ENCODE peak calls at places on chromosomes 4 and X, in seven cellular contexts. One of them, this sample, is unnamed.

GRCh38 chr4:47525154-47525819 is 40.2 kb downstream of the ATP10D start:
- DNase-seq in NCI-H1048: no peak
- DNase-seq in fibroblast of the conjunctiva: peak
- DNase-seq in activated effector memory CD4-positive, alpha-beta T cell treated with Interleukin-2 at 50 U/mL for 16 hours: no peak
- DNase-seq in RWPE1: peak
- DNase-seq in cardiac fibroblast: peak
- DNase-seq in stimulated activated CD4-positive, alpha-beta T cell treated with anti-CD3 and anti-CD28 coated beads, Interleukin-1b, Interleukin-23, amount 100 ng/mL, for 48 hours: no peak
- DNase-seq in this sample: peak

GRCh38 chr4:15005474-15006115 is 3.3 kb downstream of the CPEB2 start:
- DNase-seq in NCI-H1048: no peak
- DNase-seq in fibroblast of the conjunctiva: no peak
- DNase-seq in activated effector memory CD4-positive, alpha-beta T cell treated with Interleukin-2 at 50 U/mL for 16 hours: no peak
- DNase-seq in RWPE1: no peak
- DNase-seq in cardiac fibroblast: no peak
- DNase-seq in stimulated activated CD4-positive, alpha-beta T cell treated with anti-CD3 and anti-CD28 coated beads, Interleukin-1b, Interleukin-23, amount 100 ng/mL, for 48 hours: no peak
- DNase-seq in this sample: no peak

GRCh38 chrX:103687696-103688191 is 1.2 kb upstream of the MORF4L2 start:
- DNase-seq in NCI-H1048: peak
- DNase-seq in fibroblast of the conjunctiva: peak
- DNase-seq in activated effector memory CD4-positive, alpha-beta T cell treated with Interleukin-2 at 50 U/mL for 16 hours: peak
- DNase-seq in RWPE1: peak
- DNase-seq in cardiac fibroblast: peak
- DNase-seq in stimulated activated CD4-positive, alpha-beta T cell treated with anti-CD3 and anti-CD28 coated beads, Interleukin-1b, Interleukin-23, amount 100 ng/mL, for 48 hours: peak
- DNase-seq in this sample: peak

GRCh38 chrX:131854586-131854985 is 168.5 kb upstream of the STK26 start:
- DNase-seq in NCI-H1048: no peak
- DNase-seq in fibroblast of the conjunctiva: no peak
- DNase-seq in activated effector memory CD4-positive, alpha-beta T cell treated with Interleukin-2 at 50 U/mL for 16 hours: no peak
- DNase-seq in RWPE1: no peak
- DNase-seq in cardiac fibroblast: peak
- DNase-seq in stimulated activated CD4-positive, alpha-beta T cell treated with anti-CD3 and anti-CD28 coated beads, Interleukin-1b, Interleukin-23, amount 100 ng/mL, for 48 hours: no peak
- DNase-seq in this sample: peak

GRCh38 chrX:39682778-39683177 is 415.0 kb downstream of the BCOR start:
- DNase-seq in NCI-H1048: no peak
- DNase-seq in fibroblast of the conjunctiva: no peak
- DNase-seq in activated effector memory CD4-positive, alpha-beta T cell treated with Interleukin-2 at 50 U/mL for 16 hours: no peak
- DNase-seq in RWPE1: no peak
- DNase-seq in cardiac fibroblast: no peak
- DNase-seq in stimulated activated CD4-positive, alpha-beta T cell treated with anti-CD3 and anti-CD28 coated beads, Interleukin-1b, Interleukin-23, amount 100 ng/mL, for 48 hours: no peak
- DNase-seq in this sample: no peak

GRCh38 chrX:31483336-31483735 is 411.5 kb upstream of the FTHL17 start:
- DNase-seq in NCI-H1048: no peak
- DNase-seq in fibroblast of the conjunctiva: peak
- DNase-seq in activated effector memory CD4-positive, alpha-beta T cell treated with Interleukin-2 at 50 U/mL for 16 hours: no peak
- DNase-seq in RWPE1: peak
- DNase-seq in cardiac fibroblast: peak
- DNase-seq in stimulated activated CD4-positive, alpha-beta T cell treated with anti-CD3 and anti-CD28 coated beads, Interleukin-1b, Interleukin-23, amount 100 ng/mL, for 48 hours: no peak
- DNase-seq in this sample: peak

GRCh38 chrX:118694628-118695027 is 32.8 kb upstream of the IL13RA1 start:
- DNase-seq in NCI-H1048: no peak
- DNase-seq in fibroblast of the conjunctiva: no peak
- DNase-seq in activated effector memory CD4-positive, alpha-beta T cell treated with Interleukin-2 at 50 U/mL for 16 hours: no peak
- DNase-seq in RWPE1: no peak
- DNase-seq in cardiac fibroblast: peak
- DNase-seq in stimulated activated CD4-positive, alpha-beta T cell treated with anti-CD3 and anti-CD28 coated beads, Interleukin-1b, Interleukin-23, amount 100 ng/mL, for 48 hours: no peak
- DNase-seq in this sample: peak

GRCh38 chrX:55489315-55490009 is at the start of gene USP51:
- DNase-seq in NCI-H1048: no peak
- DNase-seq in fibroblast of the conjunctiva: no peak
- DNase-seq in activated effector memory CD4-positive, alpha-beta T cell treated with Interleukin-2 at 50 U/mL for 16 hours: peak
- DNase-seq in RWPE1: no peak
- DNase-seq in cardiac fibroblast: peak
- DNase-seq in stimulated activated CD4-positive, alpha-beta T cell treated with anti-CD3 and anti-CD28 coated beads, Interleukin-1b, Interleukin-23, amount 100 ng/mL, for 48 hours: peak
- DNase-seq in this sample: peak

GRCh38 chrX:22534643-22535042 is 261.9 kb downstream of the CBLL2 start:
- DNase-seq in NCI-H1048: no peak
- DNase-seq in fibroblast of the conjunctiva: peak
- DNase-seq in activated effector memory CD4-positive, alpha-beta T cell treated with Interleukin-2 at 50 U/mL for 16 hours: no peak
- DNase-seq in RWPE1: peak
- DNase-seq in cardiac fibroblast: peak
- DNase-seq in stimulated activated CD4-positive, alpha-beta T cell treated with anti-CD3 and anti-CD28 coated beads, Interleukin-1b, Interleukin-23, amount 100 ng/mL, for 48 hours: no peak
- DNase-seq in this sample: peak

GRCh38 chrX:19024366-19024765 is 40.5 kb upstream of the PHKA2 start:
- DNase-seq in NCI-H1048: no peak
- DNase-seq in fibroblast of the conjunctiva: no peak
- DNase-seq in activated effector memory CD4-positive, alpha-beta T cell treated with Interleukin-2 at 50 U/mL for 16 hours: no peak
- DNase-seq in RWPE1: no peak
- DNase-seq in cardiac fibroblast: no peak
- DNase-seq in stimulated activated CD4-positive, alpha-beta T cell treated with anti-CD3 and anti-CD28 coated beads, Interleukin-1b, Interleukin-23, amount 100 ng/mL, for 48 hours: no peak
- DNase-seq in this sample: no peak

GRCh38 chr4:138188406-138189084 is 53.6 kb downstream of the SLC7A11 start:
- DNase-seq in NCI-H1048: no peak
- DNase-seq in fibroblast of the conjunctiva: no peak
- DNase-seq in activated effector memory CD4-positive, alpha-beta T cell treated with Interleukin-2 at 50 U/mL for 16 hours: no peak
- DNase-seq in RWPE1: peak
- DNase-seq in cardiac fibroblast: no peak
- DNase-seq in stimulated activated CD4-positive, alpha-beta T cell treated with anti-CD3 and anti-CD28 coated beads, Interleukin-1b, Interleukin-23, amount 100 ng/mL, for 48 hours: no peak
- DNase-seq in this sample: no peak

GRCh38 chr4:184358521-184359232 is 115.7 kb downstream of the IRF2 start:
- DNase-seq in NCI-H1048: no peak
- DNase-seq in fibroblast of the conjunctiva: no peak
- DNase-seq in activated effector memory CD4-positive, alpha-beta T cell treated with Interleukin-2 at 50 U/mL for 16 hours: no peak
- DNase-seq in RWPE1: no peak
- DNase-seq in cardiac fibroblast: no peak
- DNase-seq in stimulated activated CD4-positive, alpha-beta T cell treated with anti-CD3 and anti-CD28 coated beads, Interleukin-1b, Interleukin-23, amount 100 ng/mL, for 48 hours: no peak
- DNase-seq in this sample: no peak

GRCh38 chr4:48863728-48864127 is 32.8 kb downstream of the OCIAD1 start:
- DNase-seq in NCI-H1048: no peak
- DNase-seq in fibroblast of the conjunctiva: no peak
- DNase-seq in activated effector memory CD4-positive, alpha-beta T cell treated with Interleukin-2 at 50 U/mL for 16 hours: no peak
- DNase-seq in RWPE1: no peak
- DNase-seq in cardiac fibroblast: no peak
- DNase-seq in stimulated activated CD4-positive, alpha-beta T cell treated with anti-CD3 and anti-CD28 coated beads, Interleukin-1b, Interleukin-23, amount 100 ng/mL, for 48 hours: no peak
- DNase-seq in this sample: no peak

GRCh38 chr4:82842593-82842992 is 44.0 kb upstream of the SCD5 start:
- DNase-seq in NCI-H1048: no peak
- DNase-seq in fibroblast of the conjunctiva: no peak
- DNase-seq in activated effector memory CD4-positive, alpha-beta T cell treated with Interleukin-2 at 50 U/mL for 16 hours: no peak
- DNase-seq in RWPE1: peak
- DNase-seq in cardiac fibroblast: peak
- DNase-seq in stimulated activated CD4-positive, alpha-beta T cell treated with anti-CD3 and anti-CD28 coated beads, Interleukin-1b, Interleukin-23, amount 100 ng/mL, for 48 hours: no peak
- DNase-seq in this sample: peak

GRCh38 chr4:30068234-30068633 is 651.9 kb upstream of the PCDH7 start:
- DNase-seq in NCI-H1048: no peak
- DNase-seq in fibroblast of the conjunctiva: no peak
- DNase-seq in activated effector memory CD4-positive, alpha-beta T cell treated with Interleukin-2 at 50 U/mL for 16 hours: no peak
- DNase-seq in RWPE1: no peak
- DNase-seq in cardiac fibroblast: peak
- DNase-seq in stimulated activated CD4-positive, alpha-beta T cell treated with anti-CD3 and anti-CD28 coated beads, Interleukin-1b, Interleukin-23, amount 100 ng/mL, for 48 hours: no peak
- DNase-seq in this sample: no peak

GRCh38 chr4:2934077-2934812 is 29.0 kb downstream of the NOP14 start:
- DNase-seq in NCI-H1048: no peak
- DNase-seq in fibroblast of the conjunctiva: no peak
- DNase-seq in activated effector memory CD4-positive, alpha-beta T cell treated with Interleukin-2 at 50 U/mL for 16 hours: no peak
- DNase-seq in RWPE1: no peak
- DNase-seq in cardiac fibroblast: peak
- DNase-seq in stimulated activated CD4-positive, alpha-beta T cell treated with anti-CD3 and anti-CD28 coated beads, Interleukin-1b, Interleukin-23, amount 100 ng/mL, for 48 hours: peak
- DNase-seq in this sample: peak

GRCh38 chr4:172736046-172736445 is 432.6 kb upstream of the GALNT7 start:
- DNase-seq in NCI-H1048: no peak
- DNase-seq in fibroblast of the conjunctiva: no peak
- DNase-seq in activated effector memory CD4-positive, alpha-beta T cell treated with Interleukin-2 at 50 U/mL for 16 hours: no peak
- DNase-seq in RWPE1: no peak
- DNase-seq in cardiac fibroblast: no peak
- DNase-seq in stimulated activated CD4-positive, alpha-beta T cell treated with anti-CD3 and anti-CD28 coated beads, Interleukin-1b, Interleukin-23, amount 100 ng/mL, for 48 hours: no peak
- DNase-seq in this sample: no peak

GRCh38 chr4:181432347-181432746 is 810.9 kb upstream of the TENM3 start:
- DNase-seq in NCI-H1048: no peak
- DNase-seq in fibroblast of the conjunctiva: no peak
- DNase-seq in activated effector memory CD4-positive, alpha-beta T cell treated with Interleukin-2 at 50 U/mL for 16 hours: no peak
- DNase-seq in RWPE1: no peak
- DNase-seq in cardiac fibroblast: no peak
- DNase-seq in stimulated activated CD4-positive, alpha-beta T cell treated with anti-CD3 and anti-CD28 coated beads, Interleukin-1b, Interleukin-23, amount 100 ng/mL, for 48 hours: no peak
- DNase-seq in this sample: no peak

GRCh38 chr4:2781911-2782310 is 11.0 kb upstream of the SH3BP2 start:
- DNase-seq in NCI-H1048: no peak
- DNase-seq in fibroblast of the conjunctiva: no peak
- DNase-seq in activated effector memory CD4-positive, alpha-beta T cell treated with Interleukin-2 at 50 U/mL for 16 hours: no peak
- DNase-seq in RWPE1: no peak
- DNase-seq in cardiac fibroblast: no peak
- DNase-seq in stimulated activated CD4-positive, alpha-beta T cell treated with anti-CD3 and anti-CD28 coated beads, Interleukin-1b, Interleukin-23, amount 100 ng/mL, for 48 hours: no peak
- DNase-seq in this sample: no peak

GRCh38 chrX:69025802-69026301 is 139.4 kb downstream of the PJA1 start:
- DNase-seq in NCI-H1048: no peak
- DNase-seq in fibroblast of the conjunctiva: peak
- DNase-seq in activated effector memory CD4-positive, alpha-beta T cell treated with Interleukin-2 at 50 U/mL for 16 hours: no peak
- DNase-seq in RWPE1: peak
- DNase-seq in cardiac fibroblast: peak
- DNase-seq in stimulated activated CD4-positive, alpha-beta T cell treated with anti-CD3 and anti-CD28 coated beads, Interleukin-1b, Interleukin-23, amount 100 ng/mL, for 48 hours: no peak
- DNase-seq in this sample: peak

GRCh38 chr4:40576651-40577480 is 52.8 kb downstream of the RBM47 start:
- DNase-seq in NCI-H1048: no peak
- DNase-seq in fibroblast of the conjunctiva: peak
- DNase-seq in activated effector memory CD4-positive, alpha-beta T cell treated with Interleukin-2 at 50 U/mL for 16 hours: no peak
- DNase-seq in RWPE1: peak
- DNase-seq in cardiac fibroblast: peak
- DNase-seq in stimulated activated CD4-positive, alpha-beta T cell treated with anti-CD3 and anti-CD28 coated beads, Interleukin-1b, Interleukin-23, amount 100 ng/mL, for 48 hours: peak
- DNase-seq in this sample: peak

GRCh38 chr4:182917182-182918043 is at the start of gene DCTD:
- DNase-seq in NCI-H1048: no peak
- DNase-seq in fibroblast of the conjunctiva: peak
- DNase-seq in activated effector memory CD4-positive, alpha-beta T cell treated with Interleukin-2 at 50 U/mL for 16 hours: peak
- DNase-seq in RWPE1: peak
- DNase-seq in cardiac fibroblast: peak
- DNase-seq in stimulated activated CD4-positive, alpha-beta T cell treated with anti-CD3 and anti-CD28 coated beads, Interleukin-1b, Interleukin-23, amount 100 ng/mL, for 48 hours: peak
- DNase-seq in this sample: peak

GRCh38 chrX:11408111-11408405 is 114.8 kb downstream of the AMELX start:
- DNase-seq in NCI-H1048: no peak
- DNase-seq in fibroblast of the conjunctiva: no peak
- DNase-seq in activated effector memory CD4-positive, alpha-beta T cell treated with Interleukin-2 at 50 U/mL for 16 hours: no peak
- DNase-seq in RWPE1: no peak
- DNase-seq in cardiac fibroblast: no peak
- DNase-seq in stimulated activated CD4-positive, alpha-beta T cell treated with anti-CD3 and anti-CD28 coated beads, Interleukin-1b, Interleukin-23, amount 100 ng/mL, for 48 hours: no peak
- DNase-seq in this sample: no peak

GRCh38 chr4:168877779-168878491 is 132.1 kb downstream of the CBR4 start:
- DNase-seq in NCI-H1048: no peak
- DNase-seq in fibroblast of the conjunctiva: no peak
- DNase-seq in activated effector memory CD4-positive, alpha-beta T cell treated with Interleukin-2 at 50 U/mL for 16 hours: no peak
- DNase-seq in RWPE1: no peak
- DNase-seq in cardiac fibroblast: peak
- DNase-seq in stimulated activated CD4-positive, alpha-beta T cell treated with anti-CD3 and anti-CD28 coated beads, Interleukin-1b, Interleukin-23, amount 100 ng/mL, for 48 hours: no peak
- DNase-seq in this sample: peak

GRCh38 chrX:13015536-13016236 is 28.7 kb downstream of the FAM9C start:
- DNase-seq in NCI-H1048: no peak
- DNase-seq in fibroblast of the conjunctiva: no peak
- DNase-seq in activated effector memory CD4-positive, alpha-beta T cell treated with Interleukin-2 at 50 U/mL for 16 hours: no peak
- DNase-seq in RWPE1: no peak
- DNase-seq in cardiac fibroblast: no peak
- DNase-seq in stimulated activated CD4-positive, alpha-beta T cell treated with anti-CD3 and anti-CD28 coated beads, Interleukin-1b, Interleukin-23, amount 100 ng/mL, for 48 hours: no peak
- DNase-seq in this sample: no peak

GRCh38 chr4:1253831-1254230 is 4.9 kb upstream of the CTBP1 start:
- DNase-seq in NCI-H1048: no peak
- DNase-seq in fibroblast of the conjunctiva: no peak
- DNase-seq in activated effector memory CD4-positive, alpha-beta T cell treated with Interleukin-2 at 50 U/mL for 16 hours: no peak
- DNase-seq in RWPE1: no peak
- DNase-seq in cardiac fibroblast: no peak
- DNase-seq in stimulated activated CD4-positive, alpha-beta T cell treated with anti-CD3 and anti-CD28 coated beads, Interleukin-1b, Interleukin-23, amount 100 ng/mL, for 48 hours: no peak
- DNase-seq in this sample: no peak

This sample was measured in dermis blood vessel endothelial cell.